ENCODE peak calls at places on chromosomes 16 and 17, in six cellular contexts. X is AG10803, E is fibroblast of lung, U is IMR-90, A is endodermal cell, O is GM12878. N is an unnamed sample.

GRCh38 chr17:54891176-54891821 is 9.4 kb upstream of the TOM1L1 start:
- DNase-seq in X (peak; percentile 69), E (peak; percentile 63), U (peak; percentile 73), A (peak; percentile 77), O (no peak), N (peak; percentile 74)

GRCh38 chr17:79945591-79946255 is 89.9 kb downstream of the TBC1D16 start:
- DNase-seq in X (no peak), E (peak; percentile 84), U (no peak), A (peak; percentile 38), O (no peak), N (no peak)

GRCh38 chr16:71883193-71883848 is 661 bp downstream of the ZNF821 start:
- DNase-seq in X (peak; percentile 8), E (peak; percentile 9), U (peak; percentile 6), A (peak; percentile 88), O (no peak), N (no peak)

GRCh38 chr17:8124350-8125195 is 667 bp upstream of the HES7 start:
- DNase-seq in X (peak; percentile 34), E (peak; percentile 11), U (peak; percentile 36), A (peak; percentile 76), O (no peak), N (peak; percentile 48)

GRCh38 chr16:72210072-72210471 is 38.1 kb upstream of the PMFBP1 start:
- DNase-seq in X (no peak), E (no peak), U (no peak), A (no peak), O (no peak), N (no peak)

GRCh38 chr17:81483085-81483861 is 29.3 kb downstream of the ACTG1 start:
- DNase-seq in X (no peak), E (no peak), U (no peak), A (peak; percentile 80), O (no peak), N (peak; percentile 56)

GRCh38 chr17:32275060-32276042 is 9.7 kb downstream of the RHBDL3 start:
- DNase-seq in X (peak; percentile 83), E (peak; percentile 89), U (peak; percentile 90), A (peak; percentile 95), O (no peak), N (peak; percentile 71)

GRCh38 chr17:69561462-69561861 is 147.0 kb downstream of the MAP2K6 start:
- DNase-seq in X (no peak), E (no peak), U (no peak), A (no peak), O (no peak), N (no peak)

GRCh38 chr17:1470071-1470773 is 14.2 kb upstream of the CRK start:
- DNase-seq in X (no peak), E (no peak), U (no peak), A (no peak), O (no peak), N (no peak)

GRCh38 chr17:40063034-40063765 is 435 bp downstream of the THRA start:
- DNase-seq in X (peak; percentile 37), E (no peak), U (no peak), A (peak; percentile 93), O (no peak), N (peak; percentile 61)

GRCh38 chr16:5644132-5644531 is 546.5 kb upstream of the EEF2KMT start:
- DNase-seq in X (no peak), E (no peak), U (no peak), A (no peak), O (no peak), N (no peak)

GRCh38 chr16:89449726-89450335 is 40.5 kb downstream of the ANKRD11 start:
- DNase-seq in X (no peak), E (peak; percentile 45), U (peak; percentile 55), A (no peak), O (no peak), N (no peak)

GRCh38 chr17:78417531-78417909 is 39.1 kb downstream of the PGS1 start:
- DNase-seq in X (no peak), E (no peak), U (no peak), A (no peak), O (no peak), N (no peak)

GRCh38 chr17:15448580-15448956 is 18.9 kb downstream of the CDRT4 start:
- DNase-seq in X (no peak), E (no peak), U (no peak), A (no peak), O (no peak), N (no peak)

GRCh38 chr17:61155590-61156181 is 244.0 kb upstream of the TBX2 start:
- DNase-seq in X (no peak), E (no peak), U (no peak), A (no peak), O (no peak), N (no peak)

GRCh38 chr16:57935904-57936303 is 35.0 kb downstream of the CNGB1 start:
- DNase-seq in X (no peak), E (no peak), U (no peak), A (no peak), O (no peak), N (no peak)

GRCh38 chr16:57926041-57926440 is 44.9 kb downstream of the CNGB1 start:
- DNase-seq in X (no peak), E (no peak), U (no peak), A (no peak), O (no peak), N (no peak)

GRCh38 chr16:57925310-57925709 is 45.6 kb downstream of the CNGB1 start:
- DNase-seq in X (no peak), E (no peak), U (no peak), A (no peak), O (no peak), N (no peak)

GRCh38 chr16:57929250-57929649 is 41.7 kb downstream of the CNGB1 start:
- DNase-seq in X (no peak), E (no peak), U (no peak), A (no peak), O (no peak), N (no peak)

DNA sequence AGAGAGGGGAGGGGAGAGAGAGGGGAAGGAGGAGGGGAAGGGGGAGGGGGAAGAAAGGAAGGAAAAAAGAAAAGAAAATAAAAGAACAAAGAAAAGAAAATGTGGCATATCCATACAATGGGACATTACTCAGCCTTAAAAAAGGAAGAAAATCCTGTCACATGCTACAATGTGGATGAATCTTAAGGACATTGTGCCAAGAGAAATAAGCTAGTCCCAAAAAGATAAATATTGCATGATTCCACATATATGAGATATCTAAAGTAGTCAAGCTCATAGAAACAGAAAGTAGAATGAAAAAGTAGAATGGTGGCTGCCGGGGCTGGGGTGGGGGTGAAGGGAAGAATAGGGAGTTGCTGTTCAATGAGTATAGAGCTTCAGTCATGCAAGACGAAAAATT is 40.4 kb downstream of the CNGB1 start:
- DNase-seq in X (no peak), E (no peak), U (no peak), A (no peak), O (no peak), N (no peak)
- TF ChIP-seq CTCF in X (no peak), E (no peak), U (no peak), A (no peak), O (no peak), N (no peak)

DNA sequence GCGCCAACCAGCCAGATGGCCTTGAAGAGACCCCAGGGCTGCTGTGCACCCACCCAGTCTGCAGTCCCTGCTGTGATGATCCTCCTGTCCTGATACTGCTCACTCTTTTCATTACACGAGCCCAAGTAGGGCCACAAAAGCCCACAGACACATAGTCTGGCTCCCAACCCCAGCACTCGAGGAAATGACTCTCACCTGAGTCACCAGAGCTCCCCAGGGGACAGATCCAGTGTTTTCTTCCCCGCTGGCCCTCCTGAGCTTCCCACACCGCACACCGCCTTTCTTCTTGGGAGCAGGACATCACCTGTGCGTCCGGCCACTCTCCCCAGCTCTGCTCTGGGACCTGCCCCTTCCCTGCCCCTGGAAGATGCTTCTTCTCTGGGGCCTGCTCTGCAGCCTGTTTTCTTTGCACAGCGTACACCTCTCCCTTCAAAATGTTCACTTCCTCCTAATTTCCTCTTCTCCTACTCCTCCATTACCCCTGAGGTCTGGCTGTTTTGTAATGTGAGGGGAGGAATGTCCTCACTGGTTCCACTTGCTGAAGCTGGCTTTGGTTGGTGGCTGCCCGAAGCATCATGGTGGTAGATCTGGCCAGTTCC is 2.0 kb upstream of the SCN4A start:
- DNase-seq in X (peak; percentile 41), E (peak; percentile 70), U (peak; percentile 67), A (peak; percentile 77), O (no peak), N (no peak)
- H3K4me3 ChIP-seq in X (no peak overlapping the region), E (no peak overlapping the region), U (no peak overlapping the region), A (no peak overlapping the region), O (no peak overlapping the region), N (no peak overlapping the region)

GRCh38 chr16:14496786-14497185 is 133.3 kb downstream of the PARN start:
- DNase-seq in X (no peak), E (no peak), U (no peak), A (peak; percentile 38), O (no peak), N (no peak)

GRCh38 chr16:14493791-14494190 is 136.3 kb downstream of the PARN start:
- DNase-seq in X (no peak), E (no peak), U (no peak), A (no peak), O (no peak), N (no peak)

GRCh38 chr16:14494396-14494795 is 135.7 kb downstream of the PARN start:
- DNase-seq in X (no peak), E (peak; percentile 59), U (no peak), A (no peak), O (no peak), N (no peak)

GRCh38 chr16:14496047-14496770 is 133.9 kb downstream of the PARN start:
- DNase-seq in X (no peak), E (no peak), U (no peak), A (peak; percentile 60), O (no peak), N (no peak)

DNA sequence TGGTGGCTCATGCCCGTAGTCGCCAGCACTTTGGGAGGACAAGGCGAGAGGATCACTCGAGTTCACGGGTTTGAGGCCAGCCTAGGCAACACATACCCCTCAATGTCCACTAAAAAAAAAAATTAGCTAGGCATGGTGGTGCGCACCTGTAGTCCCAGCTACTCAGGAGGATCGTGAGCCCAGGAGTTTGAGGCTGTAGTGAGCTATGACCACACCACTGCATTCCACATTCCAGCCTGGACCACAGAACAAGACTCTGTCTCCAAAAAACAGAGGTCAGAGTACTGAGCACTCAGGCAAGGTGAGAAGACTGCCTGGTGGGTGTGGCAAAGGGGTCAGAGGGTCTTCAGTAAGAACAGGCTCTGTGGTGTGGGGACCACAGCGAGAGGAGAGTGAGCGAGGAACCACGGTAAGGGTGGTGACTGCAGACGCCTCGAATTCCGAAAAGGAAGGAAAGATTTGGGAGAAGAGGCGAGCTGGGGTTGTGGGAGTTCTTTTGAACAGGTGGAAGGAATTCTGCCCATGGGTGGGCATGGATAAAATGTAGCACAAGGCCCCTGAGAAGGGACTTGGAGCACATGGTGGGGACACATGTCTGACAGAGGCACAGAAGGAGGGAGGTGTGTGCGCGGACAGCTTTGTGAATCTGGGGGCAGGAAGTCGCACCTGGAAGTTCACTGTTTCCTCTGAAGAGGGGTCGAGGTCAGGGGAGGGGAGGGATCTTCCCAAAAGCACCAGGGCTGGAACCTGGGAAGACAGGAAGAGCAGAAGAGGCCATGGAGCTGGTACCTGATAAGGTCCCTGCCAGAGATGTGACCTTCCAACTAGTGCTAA is 134.6 kb downstream of the PARN start:
- DNase-seq in X (no peak), E (no peak), U (no peak), A (no peak), O (no peak), N (no peak)
- TF ChIP-seq CTCF in X (no peak), E (no peak), U (no peak), A (no peak), O (no peak), N (no peak)

DNA sequence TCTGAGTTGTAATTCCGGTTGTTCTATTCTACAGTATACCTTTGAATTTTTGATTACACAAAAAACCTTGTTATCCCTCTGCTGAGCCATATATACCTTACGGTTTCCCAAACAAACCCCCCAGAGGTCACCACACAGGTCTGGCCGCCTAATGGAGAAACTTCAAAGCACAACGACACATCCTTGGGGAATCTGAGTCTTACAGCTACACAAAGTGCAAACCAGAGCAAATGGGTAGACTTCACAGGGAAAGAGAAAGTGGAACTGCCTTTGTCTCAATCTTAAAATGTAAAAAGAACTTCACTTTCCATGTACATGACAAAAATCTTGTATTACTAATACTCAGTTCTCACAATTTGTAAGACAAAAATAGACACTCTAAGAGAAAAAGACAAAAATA is 2.7 kb downstream of the FBXO31 start:
- DNase-seq in X (peak; percentile 36), E (peak; percentile 23), U (peak; percentile 61), A (no peak), O (peak; percentile 19), N (peak; percentile 67)
- H3K4me3 ChIP-seq in X (peak overlapping the region; percentile 76), E (peak overlapping the region; percentile 77), U (no peak overlapping the region), A (no peak overlapping the region), O (peak overlapping the region; percentile 77), N (peak overlapping the region; percentile 82)

N was measured in fibroblast of villous mesenchyme.